ENCODE peak calls at places on chromosomes 2 and 18, in four cellular contexts. G is stimulated activated CD4-positive, alpha-beta T cell treated with anti-CD3 and anti-CD28 coated beads, Interleukin-2, amount 100 ng/mL, for 48 hours; A is Peyer's patch; U is activated T-cell treated with anti-CD3 and anti-CD28 coated beads, Interleukin-2, amount 50 U/mL, for 48 hours. K is an unnamed sample.
A peak's percentile ranks its signal among the peaks of the same experiment; 100 is the strongest.

GRCh38 chr2:149192425-149192824 is 138.0 kb upstream of the LYPD6 start:
- DNase-seq in G (no peak), A (no peak), U (no peak), K (no peak)

GRCh38 chr18:32280188-32280783 is 90.4 kb downstream of the MEP1B start:
- DNase-seq in U (no peak), A (no peak), G (no peak), K (no peak)

GRCh38 chr2:28674062-28674712 is 77.4 kb upstream of the PPP1CB start:
- DNase-seq in A (no peak), G (no peak), U (no peak), K (no peak)

GRCh38 chr2:179850188-179850587 is 11.2 kb downstream of the ZNF385B start:
- DNase-seq in G (no peak), U (no peak), A (no peak), K (no peak)

GRCh38 chr2:141641462-141641861 is 489.4 kb downstream of the LRP1B start:
- DNase-seq in A (no peak), U (no peak), G (no peak), K (no peak)

GRCh38 chr18:13086906-13087305 is 95.7 kb downstream of the CEP192 start:
- DNase-seq in A (no peak), G (no peak), U (no peak), K (no peak)

GRCh38 chr2:69298261-69298660 is 88.8 kb downstream of the GFPT1 start:
- DNase-seq in G (no peak), U (no peak), A (no peak), K (no peak)

GRCh38 chr18:11005528-11005927 is 143.8 kb downstream of the PIEZO2 start:
- DNase-seq in U (no peak), G (no peak), A (no peak), K (no peak)

GRCh38 chr2:11121099-11121822 is 34.0 kb upstream of the SLC66A3 start:
- DNase-seq in G (no peak), U (no peak), A (no peak), K (no peak)

GRCh38 chr2:27369471-27370025 is 590 bp downstream of the EIF2B4 start:
- DNase-seq in G (no peak), U (no peak), A (no peak), K (peak; percentile 65)

GRCh38 chr2:100982431-100982861 is 19.6 kb upstream of the RPL31 start:
- DNase-seq in G (no peak), U (no peak), A (no peak), K (no peak)

GRCh38 chr2:24076849-24077534 is 866 bp upstream of the SF3B6 start:
- DNase-seq in G (no peak), U (no peak), A (no peak), K (no peak)

GRCh38 chr2:118881490-118882129 is 34.2 kb upstream of the EN1 start:
- DNase-seq in U (peak; percentile 76), A (peak; percentile 79), G (peak; percentile 68), K (peak; percentile 82)

GRCh38 chr18:8669571-8669970 is 35.8 kb upstream of the MTCL1 start:
- DNase-seq in G (no peak), A (no peak), U (no peak), K (no peak)

GRCh38 chr2:3325458-3326181 is 52.0 kb downstream of the EIPR1 start:
- DNase-seq in U (no peak), A (no peak), G (no peak), K (no peak)

GRCh38 chr18:35283923-35284794 is 5.9 kb downstream of the ZSCAN30 start:
- DNase-seq in U (no peak), G (no peak), A (no peak), K (no peak)

GRCh38 chr2:233037078-233037477 is 4.6 kb downstream of the NEU2 start:
- DNase-seq in G (no peak), A (no peak), U (no peak), K (no peak)

GRCh38 chr2:223779877-223780276 is 57.5 kb downstream of the AP1S3 start:
- DNase-seq in A (no peak), U (peak; percentile 55), G (peak; percentile 19), K (no peak)